ENCODE peak calls at places on chromosome 16, in four cellular contexts. N is GM12878, R is H1, T is HepG2. A is an unnamed sample.

GRCh38 chr16:88687254-88687576 is 908 bp upstream of the SNAI3 start:
- DNase-seq in T (no peak), N (no peak), R (no peak), A (no peak)

GRCh38 chr16:2854700-2855309 is 3.2 kb downstream of the PRSS22 start:
- DNase-seq in T (no peak), R (no peak), N (no peak), A (no peak)

GRCh38 chr16:82382521-82382920 is 212.5 kb upstream of the MPHOSPH6 start:
- DNase-seq in R (no peak), T (no peak), N (no peak), A (no peak)

GRCh38 chr16:85541619-85542547 is 71.2 kb upstream of the GSE1 start:
- DNase-seq in R (no peak), T (no peak), N (no peak), A (no peak)

GRCh38 chr16:8641671-8642070 is 20.2 kb downstream of the METTL22 start:
- DNase-seq in N (no peak), R (no peak), T (no peak), A (no peak)

GRCh38 chr16:17327671-17328335 is 143.0 kb downstream of the XYLT1 start:
- DNase-seq in T (no peak), N (no peak), R (no peak), A (no peak)

GRCh38 chr16:15502041-15502725 is 67.8 kb downstream of the BMERB1 start:
- DNase-seq in N (no peak), R (no peak), T (peak), A (no peak)

GRCh38 chr16:87895641-87896141 is 26.4 kb upstream of the SLC7A5 start:
- DNase-seq in R (no peak), N (peak), T (no peak), A (no peak)

GRCh38 chr16:85391175-85391707 is 221.9 kb upstream of the GSE1 start:
- DNase-seq in T (no peak), R (no peak), N (no peak), A (no peak)

GRCh38 chr16:56911771-56912541 is 20.0 kb upstream of the HERPUD1 start:
- DNase-seq in T (no peak), N (peak), R (no peak), A (no peak)

GRCh38 chr16:30941600-30942420 is 7.1 kb upstream of the ORAI3 start:
- DNase-seq in T (peak), N (no peak), R (no peak), A (no peak)

GRCh38 chr16:13245713-13246377 is 344.4 kb downstream of the SHISA9 start:
- DNase-seq in R (no peak), N (no peak), T (peak), A (no peak)

GRCh38 chr16:8686031-8686621 is 11.7 kb downstream of the ABAT start:
- DNase-seq in T (no peak), R (no peak), N (no peak), A (no peak)

GRCh38 chr16:74448990-74449389 is 27.7 kb upstream of the CLEC18B start:
- DNase-seq in N (no peak), T (no peak), R (no peak), A (no peak)

GRCh38 chr16:80122155-80122554 is 418.6 kb upstream of the DYNLRB2 start:
- DNase-seq in N (no peak), T (no peak), R (no peak), A (no peak)

GRCh38 chr16:80837421-80838263 is 33.2 kb upstream of the CDYL2 start:
- DNase-seq in N (no peak), T (no peak), R (no peak), A (no peak)

GRCh38 chr16:19809121-19809635 is 75.5 kb downstream of the GPRC5B start:
- DNase-seq in N (no peak), T (no peak), R (no peak), A (no peak)

GRCh38 chr16:46690281-46691178 is 1.1 kb downstream of the ORC6 start:
- DNase-seq in N (no peak), R (no peak), T (peak), A (no peak)

GRCh38 chr16:54987081-54987480 is 56.4 kb downstream of the IRX5 start:
- DNase-seq in N (no peak), R (no peak), T (no peak), A (no peak)

DNA sequence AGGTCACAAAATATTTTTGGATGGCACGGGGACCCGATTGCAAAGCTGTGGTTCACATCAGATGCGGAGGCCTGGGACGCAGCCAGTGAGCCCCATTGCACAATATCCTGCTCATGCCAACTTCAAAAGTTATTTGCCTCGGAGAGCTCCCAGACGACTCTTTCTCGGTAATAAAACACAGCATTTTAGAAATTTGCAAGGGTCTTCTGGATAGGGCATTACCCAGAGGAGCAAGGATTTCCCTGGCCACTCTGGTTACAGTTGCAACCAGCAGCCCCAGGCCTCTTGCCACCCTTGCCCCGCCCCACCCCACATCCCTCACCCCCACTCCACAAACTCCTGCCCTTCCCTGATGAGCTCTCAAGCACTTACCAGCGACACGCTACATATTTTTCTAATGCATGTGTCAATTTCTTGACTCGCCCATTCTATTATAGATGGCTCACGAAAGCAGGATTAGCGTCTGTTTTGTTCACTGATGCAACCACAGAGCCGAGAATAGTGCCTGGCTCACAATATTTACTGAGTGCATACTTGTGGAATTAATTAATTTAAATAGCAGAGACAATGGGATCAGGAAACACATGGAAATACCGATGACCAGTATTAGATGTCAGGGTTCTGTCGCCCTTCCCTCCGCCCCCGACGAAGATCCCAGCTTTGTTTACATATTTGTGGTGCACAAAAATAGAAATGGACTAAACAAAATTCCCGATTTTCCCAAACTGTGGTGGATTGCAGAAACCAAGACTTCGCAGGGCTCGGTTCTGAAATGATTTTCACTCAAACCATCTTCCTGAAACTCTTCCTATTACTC is 62.4 kb downstream of the ADCY9 start:
- DNase-seq in N (no peak), R (no peak), T (no peak), A (no peak)
- TF ChIP-seq SUZ12 in N (no peak), R (no peak), T (no peak), A (no peak)

DNA sequence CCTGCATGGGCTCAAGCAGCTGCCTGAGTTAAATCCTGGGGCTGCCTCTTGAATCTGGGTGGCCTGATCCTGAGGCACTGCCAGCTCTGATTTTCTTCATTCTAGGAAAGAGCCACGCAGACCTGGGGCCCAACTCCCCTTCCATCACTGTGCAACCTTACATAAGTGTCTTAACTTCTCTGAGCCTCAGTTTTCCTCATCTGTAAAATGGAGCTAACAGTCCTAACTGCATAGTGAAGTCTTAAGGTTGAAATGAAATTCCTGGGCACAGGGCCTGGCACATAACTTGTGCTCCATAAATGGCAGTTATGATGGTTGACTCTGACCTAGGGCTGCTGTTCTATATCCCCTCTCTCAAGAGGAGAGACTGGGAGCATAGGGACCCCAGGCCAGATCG is 236.6 kb downstream of the GSG1L start:
- DNase-seq in N (no peak), T (no peak), R (no peak), A (no peak)
- H3K4me3 ChIP-seq in N (no peak), T (no peak), R (no peak), A (no peak)

DNA sequence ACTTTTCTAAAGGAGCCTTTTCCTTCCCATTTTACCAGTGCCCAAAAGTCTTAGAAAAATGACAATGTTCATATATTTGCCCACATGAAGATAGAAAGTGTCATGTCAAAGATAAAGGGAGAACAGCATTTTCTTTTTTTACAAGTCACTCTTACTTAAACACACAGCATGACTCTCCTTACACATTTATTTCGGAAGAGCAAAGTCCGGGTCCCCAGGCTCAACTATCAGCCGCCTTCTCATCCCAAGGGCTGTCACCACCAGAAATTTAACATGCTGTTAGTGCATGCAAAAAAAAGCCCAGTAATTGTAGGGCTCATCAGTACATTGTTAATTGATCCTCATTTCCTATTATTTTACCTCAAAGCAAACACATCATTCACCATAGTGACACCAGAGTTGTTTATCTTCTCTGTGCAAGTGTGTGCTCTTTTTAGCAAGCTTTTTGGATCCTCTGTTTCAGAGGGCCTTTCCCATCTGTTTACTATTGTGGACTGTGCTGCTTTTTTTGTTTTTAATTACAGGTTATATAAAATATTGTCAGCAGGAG is 560.3 kb downstream of the WWOX start:
- DNase-seq in R (no peak), T (no peak), N (no peak), A (no peak)
- TF ChIP-seq SUZ12 in R (no peak), T (no peak), N (no peak), A (no peak)

GRCh38 chr16:77692612-77693011 is 29.7 kb upstream of the NUDT7 start:
- DNase-seq in T (no peak), R (no peak), N (no peak), A (no peak)
- H3K4me3 ChIP-seq in T (no peak), R (no peak), N (no peak), A (no peak)

GRCh38 chr16:84718-85452 is 6.9 kb downstream of the MPG start:
- DNase-seq in T (no peak), N (peak), R (no peak), A (no peak)
- TF ChIP-seq SUZ12 in T (no peak), N (no peak), R (no peak), A (no peak)

GRCh38 chr16:561957-562938 is 2.1 kb downstream of the PRR35 start:
- DNase-seq in N (no peak), R (no peak), T (no peak), A (no peak)

GRCh38 chr16:561413-561794 is 1.2 kb downstream of the PRR35 start:
- DNase-seq in N (no peak), R (no peak), T (no peak), A (no peak)

GRCh38 chr16:560221-560700 is at the start of gene PRR35:
- DNase-seq in T (no peak), R (no peak), N (no peak), A (no peak)

GRCh38 chr16:559411-560207 is 585 bp upstream of the PRR35 start:
- DNase-seq in N (no peak), R (no peak), T (no peak), A (no peak)

GRCh38 chr16:560701-561412 is 663 bp downstream of the PRR35 start:
- DNase-seq in T (no peak), N (no peak), R (no peak), A (no peak)
- H3K4me3 ChIP-seq in T (no peak), N (no peak), R (no peak), A (peak)

GRCh38 chr16:23125277-23125676 is 24.0 kb downstream of the USP31 start:
- DNase-seq in N (no peak), T (no peak), R (no peak), A (no peak)
- TF ChIP-seq SUZ12 in N (no peak), T (no peak), R (no peak), A (no peak)

GRCh38 chr16:4958510-4959111 is 481 bp downstream of the SEC14L5 start:
- DNase-seq in R (no peak), N (no peak), T (no peak), A (no peak)
- H3K4me3 ChIP-seq in R (peak), N (no peak), T (peak), A (peak)

GRCh38 chr16:83517398-83517797 is 290.4 kb upstream of the HSBP1 start:
- DNase-seq in R (no peak), N (no peak), T (no peak), A (no peak)
- TF ChIP-seq SUZ12 in R (no peak), N (no peak), T (no peak), A (no peak)

A was measured in NT2/D1.